ENCODE peak calls at places on chromosomes 13 and 19, in eight cellular contexts. One of them, this sample, is unnamed.

GRCh38 chr19:2533686-2534085 is 57.8 kb downstream of the GADD45B start:
- DNase-seq in stimulated activated CD4-positive, alpha-beta T cell treated with anti-CD3 and anti-CD28 coated beads, TNF-alpha, amount 100 ng/mL, for 1 hour: no peak
- DNase-seq in GM12892: no peak
- DNase-seq in hippocampal formation: no peak
- DNase-seq in stimulated activated CD8-positive, alpha-beta memory T cell treated with anti-CD3 and anti-CD28 coated beads, Interleukin-15, amount 100 ng/mL, for 1 hour: no peak
- DNase-seq in putamen: no peak
- DNase-seq in AG08396: no peak
- DNase-seq in vagina: no peak
- DNase-seq in this sample: no peak

GRCh38 chr13:97327071-97327470 is 104.9 kb downstream of the MBNL2 start:
- DNase-seq in stimulated activated CD4-positive, alpha-beta T cell treated with anti-CD3 and anti-CD28 coated beads, TNF-alpha, amount 100 ng/mL, for 1 hour: no peak
- DNase-seq in GM12892: no peak
- DNase-seq in hippocampal formation: no peak
- DNase-seq in stimulated activated CD8-positive, alpha-beta memory T cell treated with anti-CD3 and anti-CD28 coated beads, Interleukin-15, amount 100 ng/mL, for 1 hour: no peak
- DNase-seq in putamen: no peak
- DNase-seq in AG08396: no peak
- DNase-seq in vagina: no peak
- DNase-seq in this sample: no peak

GRCh38 chr13:108734676-108735075 is 105.3 kb downstream of the MYO16 start:
- DNase-seq in stimulated activated CD4-positive, alpha-beta T cell treated with anti-CD3 and anti-CD28 coated beads, TNF-alpha, amount 100 ng/mL, for 1 hour: no peak
- DNase-seq in GM12892: no peak
- DNase-seq in hippocampal formation: no peak
- DNase-seq in stimulated activated CD8-positive, alpha-beta memory T cell treated with anti-CD3 and anti-CD28 coated beads, Interleukin-15, amount 100 ng/mL, for 1 hour: no peak
- DNase-seq in putamen: no peak
- DNase-seq in AG08396: no peak
- DNase-seq in vagina: no peak
- DNase-seq in this sample: no peak

GRCh38 chr19:13537454-13537853 is 31.2 kb upstream of the CACNA1A start:
- DNase-seq in stimulated activated CD4-positive, alpha-beta T cell treated with anti-CD3 and anti-CD28 coated beads, TNF-alpha, amount 100 ng/mL, for 1 hour: no peak
- DNase-seq in GM12892: no peak
- DNase-seq in hippocampal formation: no peak
- DNase-seq in stimulated activated CD8-positive, alpha-beta memory T cell treated with anti-CD3 and anti-CD28 coated beads, Interleukin-15, amount 100 ng/mL, for 1 hour: no peak
- DNase-seq in putamen: no peak
- DNase-seq in AG08396: no peak
- DNase-seq in vagina: no peak
- DNase-seq in this sample: no peak

GRCh38 chr13:29448124-29448685 is 147.3 kb downstream of the SLC7A1 start:
- DNase-seq in stimulated activated CD4-positive, alpha-beta T cell treated with anti-CD3 and anti-CD28 coated beads, TNF-alpha, amount 100 ng/mL, for 1 hour: no peak
- DNase-seq in GM12892: no peak
- DNase-seq in hippocampal formation: no peak
- DNase-seq in stimulated activated CD8-positive, alpha-beta memory T cell treated with anti-CD3 and anti-CD28 coated beads, Interleukin-15, amount 100 ng/mL, for 1 hour: no peak
- DNase-seq in putamen: no peak
- DNase-seq in AG08396: no peak
- DNase-seq in vagina: no peak
- DNase-seq in this sample: no peak

GRCh38 chr13:99984134-99984462 is 2.5 kb downstream of the ZIC2 start:
- DNase-seq in stimulated activated CD4-positive, alpha-beta T cell treated with anti-CD3 and anti-CD28 coated beads, TNF-alpha, amount 100 ng/mL, for 1 hour: no peak
- DNase-seq in GM12892: no peak
- DNase-seq in hippocampal formation: no peak
- DNase-seq in stimulated activated CD8-positive, alpha-beta memory T cell treated with anti-CD3 and anti-CD28 coated beads, Interleukin-15, amount 100 ng/mL, for 1 hour: no peak
- DNase-seq in putamen: no peak
- DNase-seq in AG08396: no peak
- DNase-seq in vagina: no peak
- DNase-seq in this sample: no peak

GRCh38 chr13:79637086-79637763 is 156.3 kb downstream of the NDFIP2 start:
- DNase-seq in stimulated activated CD4-positive, alpha-beta T cell treated with anti-CD3 and anti-CD28 coated beads, TNF-alpha, amount 100 ng/mL, for 1 hour: no peak
- DNase-seq in GM12892: no peak
- DNase-seq in hippocampal formation: no peak
- DNase-seq in stimulated activated CD8-positive, alpha-beta memory T cell treated with anti-CD3 and anti-CD28 coated beads, Interleukin-15, amount 100 ng/mL, for 1 hour: no peak
- DNase-seq in putamen: no peak
- DNase-seq in AG08396: no peak
- DNase-seq in vagina: no peak
- DNase-seq in this sample: no peak

GRCh38 chr19:15028490-15028889 is 20.8 kb upstream of the CASP14 start:
- DNase-seq in stimulated activated CD4-positive, alpha-beta T cell treated with anti-CD3 and anti-CD28 coated beads, TNF-alpha, amount 100 ng/mL, for 1 hour: no peak
- DNase-seq in GM12892: no peak
- DNase-seq in hippocampal formation: no peak
- DNase-seq in stimulated activated CD8-positive, alpha-beta memory T cell treated with anti-CD3 and anti-CD28 coated beads, Interleukin-15, amount 100 ng/mL, for 1 hour: no peak
- DNase-seq in putamen: no peak
- DNase-seq in AG08396: no peak
- DNase-seq in vagina: no peak
- DNase-seq in this sample: no peak